ENCODE peak calls at places on chromosomes 5 and 9, in four cellular contexts. J, I, E and W are unnamed samples.
A peak's percentile ranks its signal among the peaks of the same experiment; 100 is the strongest.

GRCh38 chr9:88736136-88736637 is 201.2 kb downstream of the NXNL2 start:
- DNase-seq in I (no peak), J (no peak), E (no peak), W (no peak)

GRCh38 chr9:119736478-119737454 is 367.5 kb upstream of the BRINP1 start:
- DNase-seq in E (no peak), I (no peak), J (no peak), W (no peak)

GRCh38 chr5:142671801-142672200 is 14.1 kb downstream of the FGF1 start:
- DNase-seq in J (peak; percentile 85), I (peak; percentile 67), E (no peak), W (peak; percentile 37)

GRCh38 chr5:17178316-17178715 is 39.1 kb upstream of the BASP1 start:
- DNase-seq in E (no peak), J (peak; percentile 47), I (peak; percentile 62), W (no peak)

GRCh38 chr9:15416880-15417279 is 5.8 kb upstream of the SNAPC3 start:
- DNase-seq in E (no peak), J (peak; percentile 65), I (peak; percentile 49), W (peak; percentile 5)

GRCh38 chr9:1354066-1354465 is 303.9 kb downstream of the DMRT2 start:
- DNase-seq in J (no peak), E (no peak), I (no peak), W (peak; percentile 36)

GRCh38 chr9:74078647-74079046 is 418.5 kb upstream of the RORB start:
- DNase-seq in J (no peak), E (no peak), I (peak; percentile 35), W (peak; percentile 4)

GRCh38 chr5:128284236-128284635 is 200.7 kb downstream of the SLC12A2 start:
- DNase-seq in E (no peak), J (no peak), I (no peak), W (peak; percentile 86)

GRCh38 chr5:178496661-178497060 is 93.5 kb downstream of the COL23A1 start:
- DNase-seq in J (no peak), I (peak; percentile 18), E (no peak), W (no peak)

GRCh38 chr9:36765468-36766341 is 193.0 kb downstream of the MELK start:
- DNase-seq in E (peak; percentile 38), J (peak; percentile 35), I (peak; percentile 35), W (peak; percentile 16)

GRCh38 chr9:121373401-121373769 is 3.3 kb upstream of the STOM start:
- DNase-seq in J (peak; percentile 40), I (no peak), E (no peak), W (no peak)

GRCh38 chr5:1060535-1060981 is 51.3 kb downstream of the SLC12A7 start:
- DNase-seq in J (no peak), E (no peak), I (no peak), W (no peak)

GRCh38 chr9:97598461-97599288 is 34.5 kb downstream of the TSTD2 start:
- DNase-seq in I (peak; percentile 81), E (peak; percentile 29), J (peak; percentile 82), W (peak; percentile 81)
- H2AK5ac ChIP-seq in I (no peak overlapping the region), E (no peak overlapping the region), J (no peak overlapping the region), W (no peak overlapping the region)

GRCh38 chr9:124296094-124296493 is 38.3 kb downstream of the NEK6 start:
- DNase-seq in I (no peak), E (no peak), J (no peak), W (no peak)
- H2AK5ac ChIP-seq in I (peak overlapping the region; percentile 82), E (peak overlapping the region; percentile 48), J (peak overlapping the region; percentile 98), W (peak overlapping the region; percentile 11)

DNA sequence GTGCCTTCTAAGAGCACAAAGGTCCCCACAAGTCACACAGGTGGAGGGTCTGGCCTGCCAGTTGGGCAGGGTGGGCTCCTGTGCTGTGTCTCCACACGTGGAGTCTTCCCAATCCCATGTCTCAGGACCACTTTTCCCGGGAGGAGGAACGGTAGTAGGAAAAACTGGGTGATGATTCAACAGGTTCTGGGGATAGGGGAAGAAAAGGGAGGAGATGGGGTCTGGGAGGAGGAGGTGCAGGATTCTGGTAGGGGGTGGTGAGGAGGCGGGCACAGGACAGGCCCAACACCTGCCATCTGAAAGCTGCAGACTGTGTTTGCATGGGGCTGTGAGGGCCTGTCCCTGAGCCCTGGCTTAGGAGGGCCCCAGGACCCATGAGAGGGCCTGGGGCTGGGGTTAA is 215.2 kb downstream of the HSPA4 start:
- DNase-seq in E (no peak), I (no peak), J (no peak), W (no peak)
- H2AK5ac ChIP-seq in E (no peak overlapping the region), I (no peak overlapping the region), J (no peak overlapping the region), W (no peak overlapping the region)

DNA sequence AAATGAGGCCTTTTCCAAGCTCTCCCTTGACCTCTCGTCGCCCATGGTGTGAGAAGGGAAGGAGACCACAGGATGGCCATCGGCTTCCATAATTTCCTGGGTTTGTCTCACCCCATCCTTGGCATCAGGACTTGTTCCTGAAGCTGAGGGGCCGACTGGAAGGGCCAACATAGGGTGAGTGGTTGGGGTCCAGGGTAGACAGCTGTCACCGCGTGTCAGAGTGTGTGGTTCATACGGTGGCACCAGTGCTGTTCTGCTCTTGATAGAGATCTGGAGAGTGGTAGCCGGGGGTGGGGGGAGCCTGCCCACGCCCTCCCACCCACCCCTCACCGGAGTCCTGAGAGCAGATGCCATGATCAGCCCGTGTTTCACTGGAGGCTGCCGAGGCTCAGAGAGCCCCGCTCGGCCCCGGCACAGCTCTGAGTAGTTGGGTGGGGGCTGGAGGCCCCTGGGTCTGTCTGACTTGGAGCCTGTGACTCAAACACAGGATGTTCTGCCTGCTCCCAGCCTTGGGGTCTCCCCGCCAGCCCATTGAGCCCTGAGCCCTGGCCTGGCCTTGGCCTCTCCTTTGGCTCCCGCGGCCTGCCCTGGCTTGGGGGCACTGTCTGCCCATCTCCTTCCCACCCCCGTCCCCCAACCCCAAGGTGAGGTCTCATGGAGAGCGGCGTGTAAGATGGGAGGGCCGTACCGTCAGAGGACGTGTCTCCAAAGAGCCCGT is 53.1 kb upstream of the IER5L start:
- DNase-seq in I (no peak), E (no peak), J (no peak), W (no peak)
- H2AK5ac ChIP-seq in I (no peak overlapping the region), E (no peak overlapping the region), J (no peak overlapping the region), W (peak overlapping the region; percentile 39)